ENCODE peak calls at places on chromosomes 13 and 19, in ten cellular contexts. J, M, X, F, O, R, Q, Y, P and I are unnamed samples.

GRCh38 chr13:40116008-40116407 is 460.5 kb downstream of the COG6 start:
- DNase-seq in F (peak), P (peak), J (no peak), Q (peak), M (peak), X (no peak), Y (peak), O (no peak), R (peak), I (no peak)

GRCh38 chr19:28466107-28467045 is 746.6 kb downstream of the UQCRFS1 start:
- DNase-seq in X (peak), M (peak), Q (peak), J (no peak), Y (peak), P (peak), R (peak), F (peak), O (peak), I (peak)

GRCh38 chr13:76969488-76970365 is 21.4 kb downstream of the ACOD1 start:
- DNase-seq in P (no peak), M (no peak), X (no peak), F (no peak), Y (no peak), R (peak), J (no peak), Q (no peak), O (no peak), I (no peak)

GRCh38 chr19:4059931-4060620 is 6.6 kb downstream of the ZBTB7A start:
- DNase-seq in Y (peak), P (no peak), X (no peak), O (no peak), F (no peak), Q (no peak), J (peak), M (no peak), R (peak), I (no peak)

GRCh38 chr19:4518345-4519171 is at the start of gene PLIN4:
- DNase-seq in X (no peak), R (peak), P (no peak), Q (no peak), J (no peak), F (no peak), M (peak), Y (no peak), O (peak), I (no peak)

GRCh38 chr19:49188626-49189200 is 31.1 kb downstream of the TRPM4 start:
- DNase-seq in P (no peak), Q (no peak), F (no peak), J (no peak), X (no peak), Y (no peak), O (no peak), R (no peak), M (no peak), I (no peak)

GRCh38 chr19:38015216-38015615 is 108.2 kb downstream of the SIPA1L3 start:
- DNase-seq in Y (no peak), P (no peak), Q (no peak), X (no peak), F (no peak), J (no peak), R (no peak), O (no peak), M (no peak), I (no peak)

GRCh38 chr13:49437705-49438104 is 6.2 kb downstream of the CAB39L start:
- DNase-seq in Y (no peak), F (no peak), R (no peak), Q (no peak), M (no peak), P (no peak), X (no peak), O (no peak), J (no peak), I (no peak)

GRCh38 chr19:35318679-35319448 is 10.1 kb upstream of the CD22 start:
- DNase-seq in R (peak), F (peak), P (peak), Q (no peak), J (no peak), M (peak), Y (no peak), O (no peak), X (no peak), I (peak)

GRCh38 chr19:15248106-15248505 is 15.9 kb upstream of the EPHX3 start:
- DNase-seq in F (no peak), Y (no peak), X (no peak), O (no peak), M (no peak), Q (no peak), R (no peak), P (peak), J (no peak), I (no peak)

GRCh38 chr13:26985285-26985878 is 186.2 kb downstream of the USP12 start:
- DNase-seq in M (peak), X (peak), F (peak), P (peak), O (peak), Y (peak), R (peak), Q (peak), J (peak), I (peak)

GRCh38 chr19:14432817-14433453 is at the start of gene PKN1:
- DNase-seq in F (no peak), P (no peak), X (peak), M (no peak), Y (no peak), R (no peak), Q (no peak), O (peak), J (no peak), I (no peak)

GRCh38 chr13:50668882-50669281 is 174.6 kb downstream of the DLEU7 start:
- DNase-seq in P (no peak), R (no peak), F (no peak), Q (no peak), X (no peak), O (peak), M (no peak), J (no peak), Y (no peak), I (no peak)

GRCh38 chr13:50090211-50090610 is 75.0 kb downstream of the KCNRG start:
- DNase-seq in O (no peak), P (no peak), M (no peak), X (no peak), R (no peak), Y (no peak), F (no peak), Q (no peak), J (no peak), I (no peak)

GRCh38 chr19:30253581-30253996 is 118.6 kb upstream of the ZNF536 start:
- DNase-seq in P (no peak), Q (no peak), M (no peak), X (no peak), O (no peak), Y (no peak), F (no peak), J (no peak), R (peak), I (no peak)

GRCh38 chr13:27083183-27083582 is 88.4 kb downstream of the USP12 start:
- DNase-seq in X (no peak), Q (no peak), F (no peak), R (no peak), Y (no peak), P (no peak), O (no peak), M (no peak), J (no peak), I (no peak)

GRCh38 chr19:29548483-29549085 is 22.8 kb downstream of the VSTM2B start:
- DNase-seq in P (no peak), J (no peak), X (no peak), R (no peak), M (no peak), F (no peak), Q (no peak), O (no peak), Y (no peak), I (no peak)

GRCh38 chr13:114071991-114072390 is 60.4 kb downstream of the RASA3 start:
- DNase-seq in M (no peak), O (no peak), Y (no peak), X (no peak), F (no peak), J (no peak), Q (no peak), R (no peak), P (no peak), I (peak)

GRCh38 chr13:34942732-34943674 is 933 bp downstream of the NBEA start:
- DNase-seq in M (peak), P (no peak), J (no peak), Y (peak), X (peak), F (no peak), R (no peak), O (peak), Q (no peak), I (no peak)

GRCh38 chr19:56147307-56147706 is 6.2 kb downstream of the ZNF444 start:
- DNase-seq in F (no peak), Y (no peak), Q (no peak), P (no peak), J (no peak), X (no peak), O (no peak), R (no peak), M (no peak), I (no peak)